ENCODE peak calls at places on chromosomes 16 and 17, in seven cellular contexts. M is cardiac muscle cell, Q is thoracic aorta, P is ovary, L is heart right ventricle, V is Peyer's patch, R is mesenchymal stem cell. N is an unnamed sample.
A peak's percentile ranks its signal among the peaks of the same experiment; 100 is the strongest.

GRCh38 chr17:2755941-2756724 is 6.7 kb upstream of the CCDC92B start:
- DNase-seq in M (no peak), Q (no peak), P (no peak), L (no peak), V (no peak), R (no peak), N (no peak)

GRCh38 chr16:56669005-56669839 is at the start of gene MT1H:
- DNase-seq in M (no peak), Q (no peak), P (no peak), L (no peak), V (peak; percentile 53), R (no peak), N (peak; percentile 66)

GRCh38 chr17:43683928-43684653 is 22.4 kb upstream of the MEOX1 start:
- DNase-seq in M (no peak), Q (no peak), P (no peak), L (no peak), V (no peak), R (no peak), N (no peak)

GRCh38 chr17:66464921-66465320 is 162.5 kb downstream of the PRKCA start:
- DNase-seq in M (no peak), Q (no peak), P (no peak), L (no peak), V (no peak), R (peak; percentile 54), N (no peak)

GRCh38 chr17:44349553-44350070 is 4.5 kb downstream of the GRN start:
- DNase-seq in M (no peak), Q (no peak), P (no peak), L (no peak), V (no peak), R (no peak), N (no peak)

GRCh38 chr16:58533751-58534470 is 18.6 kb downstream of the SETD6 start:
- DNase-seq in M (peak; percentile 14), Q (no peak), P (no peak), L (no peak), V (no peak), R (no peak), N (no peak)

GRCh38 chr17:56815711-56816110 is 18.0 kb downstream of the C17orf67 start:
- DNase-seq in M (peak; percentile 22), Q (no peak), P (no peak), L (no peak), V (no peak), R (peak; percentile 76), N (no peak)

GRCh38 chr16:68972720-68973119 is 129.4 kb downstream of the TANGO6 start:
- DNase-seq in M (peak; percentile 79), Q (no peak), P (no peak), L (peak; percentile 8), V (no peak), R (peak; percentile 49), N (peak; percentile 34)

GRCh38 chr16:11406177-11406560 is 60.9 kb downstream of the RMI2 start:
- DNase-seq in M (no peak), Q (no peak), P (no peak), L (no peak), V (no peak), R (no peak), N (no peak)

GRCh38 chr17:17152385-17152784 is 53.7 kb downstream of the PLD6 start:
- DNase-seq in M (peak; percentile 15), Q (no peak), P (no peak), L (peak; percentile 67), V (no peak), R (no peak), N (no peak)

GRCh38 chr16:66894948-66895696 is 14.8 kb downstream of the PDP2 start:
- DNase-seq in M (peak; percentile 85), Q (no peak), P (peak; percentile 78), L (peak; percentile 71), V (peak; percentile 87), R (peak; percentile 83), N (peak; percentile 88)

GRCh38 chr16:67399218-67399733 is 6.0 kb upstream of the TPPP3 start:
- DNase-seq in M (peak; percentile 33), Q (no peak), P (peak; percentile 74), L (no peak), V (peak; percentile 70), R (peak; percentile 50), N (no peak)

GRCh38 chr16:65038125-65038524 is 83.7 kb downstream of the CDH11 start:
- DNase-seq in M (no peak), Q (no peak), P (no peak), L (no peak), V (no peak), R (peak; percentile 67), N (no peak)

GRCh38 chr17:81251091-81251942 is 12.2 kb downstream of the NDUFAF8 start:
- DNase-seq in M (no peak), Q (no peak), P (no peak), L (no peak), V (peak; percentile 64), R (no peak), N (peak; percentile 84)

GRCh38 chr17:82120148-82120547 is 22.1 kb upstream of the FASN start:
- DNase-seq in M (no peak), Q (no peak), P (no peak), L (no peak), V (no peak), R (peak; percentile 59), N (no peak)

GRCh38 chr16:68075980-68076379 is 9.2 kb upstream of the NFATC3 start:
- DNase-seq in M (no peak), Q (no peak), P (no peak), L (no peak), V (peak; percentile 42), R (no peak), N (no peak)

GRCh38 chr16:84928679-84929420 is 82.5 kb downstream of the ZDHHC7 start:
- DNase-seq in M (peak; percentile 75), Q (no peak), P (peak; percentile 80), L (peak; percentile 61), V (peak; percentile 59), R (no peak), N (peak; percentile 29)

GRCh38 chr17:34556384-34556783 is 23.0 kb upstream of the TMEM132E start:
- DNase-seq in M (peak; percentile 38), Q (no peak), P (no peak), L (no peak), V (no peak), R (no peak), N (no peak)

GRCh38 chr17:38557395-38557794 is 48.4 kb downstream of the SRCIN1 start:
- DNase-seq in M (no peak), Q (no peak), P (no peak), L (no peak), V (no peak), R (no peak), N (no peak)

GRCh38 chr17:38554430-38555350 is 51.1 kb downstream of the SRCIN1 start:
- DNase-seq in M (peak; percentile 69), Q (no peak), P (no peak), L (no peak), V (no peak), R (no peak), N (no peak)

GRCh38 chr17:38557836-38558750 is 47.7 kb downstream of the SRCIN1 start:
- DNase-seq in M (peak; percentile 96), Q (peak; percentile 59), P (peak; percentile 92), L (peak; percentile 89), V (peak; percentile 96), R (peak; percentile 90), N (peak; percentile 93)

GRCh38 chr17:38558751-38559024 is 47.1 kb downstream of the SRCIN1 start:
- DNase-seq in M (no peak), Q (no peak), P (no peak), L (no peak), V (no peak), R (no peak), N (peak; percentile 12)

GRCh38 chr17:38556234-38556633 is 49.5 kb downstream of the SRCIN1 start:
- DNase-seq in M (no peak), Q (no peak), P (no peak), L (no peak), V (no peak), R (no peak), N (no peak)
- H3K27me3 ChIP-seq in M (peaks cover 30% of the 10 kb centered on the region), Q (peaks cover 13% of the 10 kb centered on the region), P (no peaks in the 10 kb centered on the region), L (peaks cover 44% of the 10 kb centered on the region), V (no peaks in the 10 kb centered on the region), R (peaks cover 92% of the 10 kb centered on the region), N (peaks cover 11% of the 10 kb centered on the region)

GRCh38 chr17:48052956-48053757 is 5.0 kb downstream of the NFE2L1 start:
- DNase-seq in M (peak; percentile 62), Q (peak; percentile 20), P (peak; percentile 71), L (peak; percentile 91), V (peak; percentile 68), R (peak; percentile 83), N (no peak)
- H3K4me1 ChIP-seq in M (peaks cover 45% of the 10 kb centered on the region), Q (peaks cover 68% of the 10 kb centered on the region), P (peaks cover 31% of the 10 kb centered on the region), L (peaks cover 82% of the 10 kb centered on the region), V (peaks cover 29% of the 10 kb centered on the region), R (peaks cover 54% of the 10 kb centered on the region), N (peaks cover 7% of the 10 kb centered on the region)

GRCh38 chr17:74354123-74354522 is 7.5 kb downstream of the BTBD17 start:
- DNase-seq in M (no peak), Q (no peak), P (no peak), L (no peak), V (peak; percentile 57), R (no peak), N (peak; percentile 41)

GRCh38 chr17:74349120-74349519 is 12.5 kb downstream of the BTBD17 start:
- DNase-seq in M (no peak), Q (no peak), P (no peak), L (no peak), V (no peak), R (no peak), N (no peak)

GRCh38 chr17:74350486-74350885 is 11.2 kb downstream of the BTBD17 start:
- DNase-seq in M (no peak), Q (no peak), P (no peak), L (no peak), V (no peak), R (no peak), N (no peak)

GRCh38 chr17:74353446-74354060 is 8.1 kb downstream of the BTBD17 start:
- DNase-seq in M (no peak), Q (no peak), P (no peak), L (no peak), V (no peak), R (no peak), N (no peak)

DNA sequence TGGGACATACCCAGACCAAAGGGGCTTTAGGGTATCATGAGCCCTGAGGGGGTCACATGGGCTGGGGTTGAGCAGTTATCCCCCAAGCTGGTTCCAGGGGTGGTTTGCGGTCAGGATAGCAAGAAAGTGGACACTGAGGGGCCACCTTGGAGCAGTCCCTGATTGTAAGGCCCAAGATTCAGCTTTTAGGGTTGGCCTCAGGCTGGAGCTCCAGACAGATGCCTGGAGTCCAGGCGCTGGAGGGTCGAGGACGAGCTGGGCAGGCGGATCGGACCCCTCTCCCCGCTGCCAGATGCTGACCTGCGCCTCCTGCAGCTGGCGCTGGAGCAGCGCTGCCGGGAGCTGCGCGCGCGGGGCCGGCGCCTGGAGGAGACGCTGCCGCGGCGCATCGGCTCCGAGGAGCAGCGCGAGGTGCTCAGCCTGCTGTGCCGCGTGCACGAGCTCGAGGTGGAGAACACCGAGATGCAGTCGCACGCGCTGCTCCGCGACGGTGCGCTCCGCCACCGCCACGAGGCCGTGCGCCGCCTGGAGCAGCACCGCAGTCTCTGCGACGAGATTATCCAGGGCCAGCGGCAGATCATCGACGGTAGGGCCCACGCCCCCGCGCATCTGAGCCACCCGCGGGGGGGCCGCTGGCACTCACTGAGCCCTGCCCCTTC is 10.0 kb downstream of the BTBD17 start:
- DNase-seq in M (no peak), Q (no peak), P (no peak), L (no peak), V (no peak), R (no peak), N (no peak)
- H3K27me3 ChIP-seq in M (peaks cover 88% of the 10 kb centered on the region), Q (peaks cover 6% of the 10 kb centered on the region), P (no peaks in the 10 kb centered on the region), L (peaks cover 67% of the 10 kb centered on the region), V (no peaks in the 10 kb centered on the region), R (peaks cover 57% of the 10 kb centered on the region), N (peaks cover 16% of the 10 kb centered on the region)

DNA sequence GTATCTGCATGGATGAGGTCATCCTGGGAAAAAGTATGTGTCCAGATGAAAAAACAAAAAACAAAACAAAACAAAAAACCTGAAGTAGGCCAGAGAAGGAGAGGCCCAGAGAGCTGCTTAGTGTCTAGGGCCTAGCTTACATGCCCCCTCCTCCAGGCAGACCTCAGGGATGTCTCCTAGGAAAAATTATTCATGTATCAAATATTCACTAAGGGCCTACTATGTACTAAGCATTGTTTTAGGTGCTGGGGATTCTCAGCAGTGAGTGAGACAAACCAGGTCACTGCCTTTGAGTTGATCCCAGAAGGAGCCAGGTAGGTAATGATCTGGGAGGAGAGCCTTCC is 49.5 kb downstream of the IRX6 start:
- DNase-seq in M (no peak), Q (no peak), P (no peak), L (no peak), V (no peak), R (no peak), N (no peak)
- H3K4me1 ChIP-seq in M (peaks cover 11% of the 10 kb centered on the region), Q (peaks cover 36% of the 10 kb centered on the region), P (no peaks in the 10 kb centered on the region), L (peaks cover 10% of the 10 kb centered on the region), V (no peaks in the 10 kb centered on the region), R (peaks cover 2% of the 10 kb centered on the region), N (no peaks in the 10 kb centered on the region)

N was measured in small intestine.